ENCODE peak calls at places on chromosomes 2 and 18, in seven cellular contexts. J is OCI-LY7, R is neural progenitor cell, C is H9, O is IMR-90, Z is mammary epithelial cell, E is GM23338. Q is an unnamed sample.

GRCh38 chr18:2846638-2847340 is at the start of gene EMILIN2:
- DNase-seq in O (peak), R (peak), J (no peak), C (peak), Z (no peak), E (peak), Q (peak)

GRCh38 chr2:224837558-224837957 is 121.4 kb upstream of the CCDC195 start:
- DNase-seq in J (no peak), O (peak), E (no peak), R (no peak), Z (peak), C (no peak), Q (peak)

GRCh38 chr2:27727257-27727656 is 44.3 kb upstream of the MRPL33 start:
- DNase-seq in J (no peak), Z (no peak), R (no peak), C (no peak), O (no peak), E (no peak), Q (no peak)

GRCh38 chr2:59684101-59684770 is 869.2 kb downstream of the BCL11A start:
- DNase-seq in C (no peak), Z (peak), E (no peak), J (no peak), R (no peak), O (no peak), Q (no peak)

GRCh38 chr2:225894240-225894980 is 494.9 kb downstream of the NYAP2 start:
- DNase-seq in E (no peak), Z (peak), C (no peak), R (no peak), O (peak), J (no peak), Q (peak)

GRCh38 chr2:196041786-196042185 is 26.9 kb downstream of the DNAH7 start:
- DNase-seq in O (no peak), E (no peak), J (no peak), C (no peak), Z (no peak), R (no peak), Q (no peak)

GRCh38 chr2:74454654-74455511 is at the start of gene INO80B:
- DNase-seq in Z (peak), J (peak), E (peak), C (peak), O (peak), R (peak), Q (peak)

GRCh38 chr2:174682578-174683391 is 81.5 kb downstream of the CHRNA1 start:
- DNase-seq in Z (no peak), O (peak), J (no peak), E (peak), C (peak), R (peak), Q (peak)

GRCh38 chr18:604771-605170 is 8.0 kb downstream of the CLUL1 start:
- DNase-seq in C (no peak), Z (no peak), E (no peak), O (no peak), J (no peak), R (no peak), Q (no peak)

GRCh38 chr2:225120175-225120574 is 77.9 kb upstream of the DOCK10 start:
- DNase-seq in Z (peak), E (no peak), O (peak), J (no peak), C (no peak), R (no peak), Q (peak)

GRCh38 chr2:183614797-183615429 is 490.7 kb downstream of the NUP35 start:
- DNase-seq in J (no peak), C (no peak), E (no peak), Z (no peak), O (no peak), R (no peak), Q (no peak)

GRCh38 chr18:644395-645004 is 13.0 kb upstream of the TYMS start:
- DNase-seq in Z (peak), J (no peak), O (no peak), R (no peak), C (no peak), E (no peak), Q (no peak)

GRCh38 chr2:101883860-101884259 is 107.9 kb upstream of the IL1R2 start:
- DNase-seq in C (no peak), Z (peak), O (peak), J (peak), E (peak), R (peak), Q (peak)

GRCh38 chr2:58853420-58853819 is 612.3 kb upstream of the FANCL start:
- DNase-seq in R (peak), E (peak), O (no peak), C (no peak), Z (no peak), J (no peak), Q (no peak)

GRCh38 chr2:240963065-240963375 is 35.4 kb upstream of the SNED1 start:
- DNase-seq in E (no peak), C (peak), R (no peak), O (no peak), Z (no peak), J (no peak), Q (no peak)

GRCh38 chr18:48657446-48658120 is 118.8 kb downstream of the CTIF start:
- DNase-seq in E (no peak), O (no peak), J (no peak), Z (no peak), C (no peak), R (peak), Q (peak)

GRCh38 chr2:168105127-168105683 is 142.2 kb downstream of the STK39 start:
- DNase-seq in E (no peak), R (no peak), Z (no peak), C (no peak), O (no peak), J (no peak), Q (no peak)

GRCh38 chr2:111052621-111053020 is 68.1 kb upstream of the BCL2L11 start:
- DNase-seq in R (no peak), E (no peak), J (no peak), Z (no peak), C (no peak), O (no peak), Q (no peak)

GRCh38 chr2:118443596-118443995 is 355.3 kb downstream of the INSIG2 start:
- DNase-seq in Z (peak), J (no peak), R (no peak), C (no peak), E (no peak), O (peak), Q (peak)

GRCh38 chr2:138252587-138252986 is 249.0 kb upstream of the SPOPL start:
- DNase-seq in Z (no peak), E (no peak), O (no peak), J (no peak), R (no peak), C (no peak), Q (no peak)

GRCh38 chr2:226447896-226448295 is 351.7 kb downstream of the IRS1 start:
- DNase-seq in Z (peak), R (no peak), C (no peak), O (peak), E (no peak), J (no peak), Q (peak)

GRCh38 chr2:9099341-9099751 is 95.9 kb upstream of the MBOAT2 start:
- DNase-seq in J (no peak), C (no peak), R (no peak), Z (no peak), O (peak), E (no peak), Q (peak)

GRCh38 chr18:33839452-33840225 is 261.6 kb downstream of the ASXL3 start:
- DNase-seq in R (peak), O (peak), J (peak), E (peak), C (no peak), Z (peak), Q (peak)

GRCh38 chr2:18156002-18156401 is 277.5 kb downstream of the KCNS3 start:
- DNase-seq in Z (no peak), C (no peak), E (no peak), O (no peak), J (no peak), R (no peak), Q (no peak)

GRCh38 chr2:10008809-10009176 is 34.6 kb upstream of the KLF11 start:
- DNase-seq in C (no peak), Z (no peak), O (no peak), R (no peak), J (no peak), E (no peak), Q (no peak)

GRCh38 chr2:8805278-8806045 is 32.0 kb downstream of the KIDINS220 start:
- DNase-seq in E (no peak), R (no peak), Z (no peak), C (no peak), O (no peak), J (no peak), Q (no peak)

GRCh38 chr2:71788186-71788525 is 334.8 kb downstream of the DYSF start:
- DNase-seq in Z (no peak), J (no peak), E (no peak), R (no peak), C (no peak), O (no peak), Q (no peak)

GRCh38 chr2:102540882-102541281 is 67.9 kb downstream of the SLC9A4 start:
- DNase-seq in R (no peak), E (no peak), J (no peak), Z (no peak), O (no peak), C (no peak), Q (no peak)

GRCh38 chr2:180003566-180003965 is 3.5 kb downstream of the CWC22 start:
- DNase-seq in O (no peak), C (no peak), E (no peak), R (no peak), J (no peak), Z (peak), Q (no peak)

GRCh38 chr2:144249035-144249637 is 270.8 kb downstream of the ZEB2 start:
- DNase-seq in R (no peak), O (no peak), Z (no peak), C (no peak), E (no peak), J (no peak), Q (peak)

GRCh38 chr18:76367168-76367785 is 127.8 kb downstream of the ZNF516 start:
- DNase-seq in E (no peak), J (no peak), O (no peak), C (no peak), Z (no peak), R (no peak), Q (no peak)

GRCh38 chr2:173521450-173522192 is 166.9 kb downstream of the CDCA7 start:
- DNase-seq in E (no peak), J (no peak), R (no peak), C (no peak), O (no peak), Z (no peak), Q (no peak)

GRCh38 chr2:33216508-33217182 is 259.8 kb upstream of the RASGRP3 start:
- DNase-seq in Z (no peak), R (no peak), E (no peak), O (peak), J (no peak), C (no peak), Q (peak)

GRCh38 chr2:212032032-212032431 is 506.6 kb downstream of the ERBB4 start:
- DNase-seq in E (no peak), Z (peak), O (peak), C (no peak), R (no peak), J (no peak), Q (peak)

GRCh38 chr2:73842739-73843019 is 13.9 kb downstream of the STAMBP start:
- DNase-seq in C (no peak), O (peak), J (no peak), R (no peak), Z (no peak), E (no peak), Q (no peak)

GRCh38 chr2:26693287-26693849 is 846 bp downstream of the KCNK3 start:
- DNase-seq in Z (no peak), J (no peak), C (no peak), R (peak), E (peak), O (no peak), Q (no peak)

GRCh38 chr2:85053802-85054201 is 79.4 kb upstream of the TCF7L1 start:
- DNase-seq in O (peak), J (no peak), R (peak), C (no peak), E (no peak), Z (peak), Q (peak)

GRCh38 chr18:3262234-3263171 is 570 bp downstream of the MYL12B start:
- DNase-seq in Z (peak), J (peak), R (no peak), E (peak), C (no peak), O (no peak), Q (peak)

GRCh38 chr18:70499218-70499691 is 210.4 kb downstream of the SOCS6 start:
- DNase-seq in E (peak), O (no peak), J (no peak), C (peak), R (no peak), Z (no peak), Q (no peak)

GRCh38 chr18:70501358-70501757 is 212.5 kb downstream of the SOCS6 start:
- DNase-seq in O (no peak), J (no peak), E (no peak), Z (no peak), R (no peak), C (no peak), Q (no peak)

GRCh38 chr18:70500748-70501147 is 211.9 kb downstream of the SOCS6 start:
- DNase-seq in J (no peak), R (no peak), C (no peak), O (no peak), E (no peak), Z (no peak), Q (no peak)

GRCh38 chr18:70503060-70503459 is 214.2 kb downstream of the SOCS6 start:
- DNase-seq in J (no peak), C (no peak), R (no peak), O (no peak), Z (no peak), E (no peak), Q (no peak)
- H2AFZ ChIP-seq in J (no peak), C (no peak), R (no peak), O (no peak), Z (no peak), E (no peak), Q (no peak)

GRCh38 chr2:236550701-236551465 is 18.7 kb upstream of the ACKR3 start:
- DNase-seq in O (no peak), J (peak), Z (no peak), R (no peak), C (no peak), E (no peak), Q (no peak)

GRCh38 chr2:236552586-236552985 is 17.0 kb upstream of the ACKR3 start:
- DNase-seq in O (no peak), J (no peak), C (no peak), E (no peak), R (no peak), Z (no peak), Q (no peak)

GRCh38 chr2:236550298-236550697 is 19.3 kb upstream of the ACKR3 start:
- DNase-seq in E (no peak), O (no peak), C (no peak), Z (no peak), R (no peak), J (no peak), Q (no peak)

GRCh38 chr2:236553522-236553921 is 16.1 kb upstream of the ACKR3 start:
- DNase-seq in R (no peak), E (no peak), C (no peak), J (no peak), O (no peak), Z (no peak), Q (no peak)

DNA sequence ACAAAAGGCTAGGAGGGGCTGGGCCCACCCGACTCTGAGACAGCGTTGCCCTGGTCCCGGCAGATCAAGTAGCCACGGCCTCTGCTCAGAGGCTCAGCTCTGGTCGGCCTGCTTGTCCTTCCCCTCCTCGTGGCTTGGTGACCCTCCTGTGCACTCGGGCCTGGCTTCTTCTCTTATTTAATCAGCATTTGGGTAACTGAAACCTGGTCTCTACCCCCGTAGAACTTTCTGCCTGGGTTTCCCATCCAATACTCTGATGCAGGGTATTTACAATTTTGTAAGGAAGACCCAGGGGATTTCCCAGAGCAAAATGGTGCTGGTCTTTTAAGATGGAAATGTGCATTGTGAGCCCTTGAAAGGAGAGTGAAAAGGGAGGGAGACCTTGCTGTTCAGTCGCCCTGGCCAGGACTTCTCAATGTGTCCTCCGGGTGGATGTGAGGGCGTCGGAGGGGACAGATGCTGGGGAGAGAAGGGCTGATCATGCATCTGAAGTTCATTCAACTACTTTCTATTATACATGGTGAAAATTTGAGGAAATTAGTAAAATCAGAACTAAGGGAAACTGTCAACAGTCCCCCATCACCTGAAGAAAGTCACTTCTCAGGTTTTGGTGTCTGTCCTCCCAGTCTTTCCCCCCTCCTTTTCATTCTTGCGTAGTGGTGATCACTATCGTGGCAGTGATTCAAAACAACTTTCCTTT is 17.6 kb upstream of the ACKR3 start:
- DNase-seq in C (no peak), J (no peak), R (no peak), Z (no peak), E (peak), O (no peak), Q (no peak)
- H2AFZ ChIP-seq in C (no peak), J (peak), R (peak), Z (no peak), E (peak), O (no peak), Q (no peak)

DNA sequence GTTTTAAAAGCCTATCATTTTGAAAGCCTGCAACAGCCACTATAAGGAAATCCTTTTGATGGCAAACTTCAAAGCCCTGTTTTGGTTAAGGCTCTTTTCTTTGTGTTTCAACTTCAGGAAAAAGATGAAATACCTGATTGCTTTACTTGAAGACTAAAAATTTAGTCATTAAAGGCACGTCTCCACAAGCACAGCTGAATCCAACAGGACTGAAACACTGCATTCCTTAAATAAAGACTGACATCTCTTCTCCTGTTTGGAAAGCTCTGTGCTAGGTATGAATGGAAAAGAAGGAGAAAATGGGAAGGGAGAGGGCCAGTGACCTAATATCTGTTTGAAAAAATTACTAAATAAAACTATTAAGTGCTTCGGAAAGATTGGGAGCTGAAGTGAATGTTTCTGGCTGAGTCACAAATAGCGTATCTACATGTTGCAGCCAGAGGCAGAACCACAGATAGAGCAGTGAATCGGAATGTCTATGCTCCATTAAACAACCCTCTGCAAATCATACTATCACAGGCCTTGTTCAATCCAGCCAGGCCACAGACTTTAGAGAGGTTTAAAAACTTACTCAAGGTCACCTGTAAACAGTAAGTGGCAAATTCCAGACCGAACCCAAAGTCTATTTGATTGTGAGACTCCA is 21.1 kb upstream of the RALBP1 start:
- DNase-seq in C (no peak), O (peak), E (no peak), R (no peak), Z (peak), J (no peak), Q (peak)
- H2AFZ ChIP-seq in C (no peak), O (no peak), E (peak), R (peak), Z (peak), J (no peak), Q (peak)

GRCh38 chr2:181552808-181553207 is 95.6 kb downstream of the ITGA4 start:
- DNase-seq in O (no peak), R (no peak), E (no peak), J (no peak), Z (peak), C (no peak), Q (no peak)

GRCh38 chr2:181554511-181554910 is 97.3 kb downstream of the ITGA4 start:
- DNase-seq in R (no peak), Z (no peak), E (peak), J (no peak), C (no peak), O (no peak), Q (no peak)

DNA sequence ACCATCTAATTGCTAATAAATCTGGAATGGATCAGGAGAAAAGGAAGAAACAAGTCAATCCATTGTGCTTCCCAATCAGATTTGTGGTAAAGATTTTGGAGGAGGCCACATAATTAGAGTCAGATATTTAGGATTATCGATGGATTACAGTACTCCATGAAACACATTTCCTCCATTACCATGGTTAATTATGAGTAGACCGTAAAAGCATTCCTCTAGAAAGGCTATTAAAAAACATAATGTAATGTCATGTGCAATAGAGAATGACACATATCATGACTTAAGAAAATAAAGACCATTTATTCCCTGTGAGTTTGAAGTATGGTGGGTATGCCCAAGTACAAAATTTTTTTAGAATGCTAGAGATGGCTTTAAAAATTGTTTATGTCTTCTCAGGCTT is 96.1 kb downstream of the ITGA4 start:
- DNase-seq in O (no peak), J (no peak), Z (no peak), C (no peak), E (no peak), R (no peak), Q (no peak)
- H2AFZ ChIP-seq in O (no peak), J (no peak), Z (peak), C (no peak), E (no peak), R (no peak), Q (no peak)

DNA sequence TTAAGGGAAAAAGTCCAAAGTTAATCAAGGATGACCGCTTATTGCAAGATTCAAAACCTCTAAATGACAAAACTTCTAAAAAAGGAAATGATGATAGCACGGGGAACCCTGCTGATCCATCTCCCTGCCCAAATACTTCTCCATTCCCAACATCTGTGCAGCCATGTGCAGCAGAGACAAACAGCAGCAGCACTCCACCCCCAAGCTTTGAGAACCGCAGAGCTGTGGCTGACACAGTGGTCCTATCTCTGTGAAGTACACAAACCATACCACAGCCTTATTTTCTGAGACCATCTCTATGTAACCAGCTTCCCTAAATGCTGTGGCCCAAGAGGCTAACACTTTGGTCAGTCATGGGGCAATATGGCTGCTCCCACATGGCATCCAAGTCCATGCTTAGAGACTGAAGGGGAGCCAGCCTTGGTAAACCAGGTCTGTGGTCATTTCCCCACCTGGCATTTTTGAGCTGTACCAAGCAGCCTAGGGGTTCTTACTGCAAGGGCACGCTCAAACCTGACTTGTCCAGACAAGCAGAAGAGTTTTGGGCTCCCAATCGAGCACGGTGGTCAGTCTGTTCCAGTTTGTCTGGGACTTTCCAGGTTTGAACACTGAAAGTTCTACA is 17.0 kb upstream of the NFE2L2 start:
- DNase-seq in E (no peak), C (no peak), O (no peak), Z (peak), R (no peak), J (no peak), Q (no peak)
- H2AFZ ChIP-seq in E (no peak), C (no peak), O (peak), Z (peak), R (no peak), J (no peak), Q (no peak)

Q was measured in GM23248.